ENCODE peak calls at places on chromosomes 12 and 14, in four cellular contexts. V, W, L and O are unnamed samples.

GRCh38 chr12:7832059-7832696 is 40.5 kb downstream of the SLC2A14 start:
- DNase-seq in V (peak), W (peak), L (no peak), O (peak)

GRCh38 chr12:49827351-49828099 is 688 bp downstream of the NCKAP5L start:
- DNase-seq in W (peak), V (peak), L (no peak), O (peak)

GRCh38 chr12:105706321-105706972 is 376.0 kb downstream of the C12orf75 start:
- DNase-seq in L (no peak), W (no peak), V (no peak), O (no peak)

GRCh38 chr12:115871714-115872113 is 405.8 kb downstream of the MED13L start:
- DNase-seq in L (no peak), V (peak), W (peak), O (peak)

GRCh38 chr14:73142216-73142615 is 5.9 kb downstream of the PSEN1 start:
- DNase-seq in W (no peak), L (peak), V (no peak), O (no peak)

GRCh38 chr12:42482820-42483533 is 106.6 kb downstream of the PRICKLE1 start:
- DNase-seq in L (no peak), V (peak), W (peak), O (peak)

GRCh38 chr12:52977195-52977594 is 28.3 kb downstream of the KRT18 start:
- DNase-seq in L (no peak), V (no peak), W (no peak), O (no peak)

GRCh38 chr12:89183985-89184435 is 168.3 kb downstream of the DUSP6 start:
- DNase-seq in L (no peak), V (no peak), W (no peak), O (no peak)

GRCh38 chr14:94355191-94355794 is 32.2 kb upstream of the SERPINA6 start:
- DNase-seq in V (peak), L (no peak), W (no peak), O (no peak)

GRCh38 chr12:13981296-13981962 is at the start of gene GRIN2B:
- DNase-seq in L (no peak), W (no peak), V (no peak), O (peak)

GRCh38 chr12:50620050-50620974 is 115.5 kb downstream of the DIP2B start:
- DNase-seq in L (no peak), V (no peak), W (no peak), O (no peak)

GRCh38 chr12:117606024-117606423 is 244.6 kb upstream of the NOS1 start:
- DNase-seq in V (no peak), L (no peak), W (no peak), O (no peak)

GRCh38 chr12:123141615-123142517 is 9.0 kb downstream of the PITPNM2 start:
- DNase-seq in L (no peak), V (peak), W (no peak), O (no peak)

GRCh38 chr14:74979442-74980397 is 23.0 kb upstream of the EIF2B2 start:
- DNase-seq in V (no peak), L (no peak), W (no peak), O (peak)

GRCh38 chr14:21192447-21192822 is 36.6 kb upstream of the OR5AU1 start:
- DNase-seq in W (no peak), L (no peak), V (no peak), O (no peak)

GRCh38 chr12:39574785-39575497 is 44.7 kb downstream of the ABCD2 start:
- DNase-seq in V (no peak), W (no peak), L (no peak), O (no peak)

GRCh38 chr12:105393586-105393985 is 63.1 kb downstream of the C12orf75 start:
- DNase-seq in L (no peak), V (no peak), W (no peak), O (no peak)

GRCh38 chr12:12731178-12731577 is 14.0 kb downstream of the CDKN1B start:
- DNase-seq in W (no peak), V (no peak), L (no peak), O (no peak)

GRCh38 chr12:128798543-128799341 is 25.0 kb downstream of the SLC15A4 start:
- DNase-seq in L (no peak), V (no peak), W (no peak), O (no peak)

GRCh38 chr14:35821546-35822411 is 4.4 kb upstream of the BRMS1L start:
- DNase-seq in W (peak), L (no peak), V (peak), O (peak)

GRCh38 chr14:51395361-51395849 is 155.4 kb downstream of the TMX1 start:
- DNase-seq in L (no peak), W (no peak), V (no peak), O (no peak)

GRCh38 chr12:101552277-101552676 is 42.5 kb upstream of the MYBPC1 start:
- DNase-seq in W (no peak), V (no peak), L (no peak), O (no peak)

GRCh38 chr14:93269341-93270068 is 62.4 kb downstream of the UBR7 start:
- DNase-seq in L (no peak), V (peak), W (no peak), O (no peak)

DNA sequence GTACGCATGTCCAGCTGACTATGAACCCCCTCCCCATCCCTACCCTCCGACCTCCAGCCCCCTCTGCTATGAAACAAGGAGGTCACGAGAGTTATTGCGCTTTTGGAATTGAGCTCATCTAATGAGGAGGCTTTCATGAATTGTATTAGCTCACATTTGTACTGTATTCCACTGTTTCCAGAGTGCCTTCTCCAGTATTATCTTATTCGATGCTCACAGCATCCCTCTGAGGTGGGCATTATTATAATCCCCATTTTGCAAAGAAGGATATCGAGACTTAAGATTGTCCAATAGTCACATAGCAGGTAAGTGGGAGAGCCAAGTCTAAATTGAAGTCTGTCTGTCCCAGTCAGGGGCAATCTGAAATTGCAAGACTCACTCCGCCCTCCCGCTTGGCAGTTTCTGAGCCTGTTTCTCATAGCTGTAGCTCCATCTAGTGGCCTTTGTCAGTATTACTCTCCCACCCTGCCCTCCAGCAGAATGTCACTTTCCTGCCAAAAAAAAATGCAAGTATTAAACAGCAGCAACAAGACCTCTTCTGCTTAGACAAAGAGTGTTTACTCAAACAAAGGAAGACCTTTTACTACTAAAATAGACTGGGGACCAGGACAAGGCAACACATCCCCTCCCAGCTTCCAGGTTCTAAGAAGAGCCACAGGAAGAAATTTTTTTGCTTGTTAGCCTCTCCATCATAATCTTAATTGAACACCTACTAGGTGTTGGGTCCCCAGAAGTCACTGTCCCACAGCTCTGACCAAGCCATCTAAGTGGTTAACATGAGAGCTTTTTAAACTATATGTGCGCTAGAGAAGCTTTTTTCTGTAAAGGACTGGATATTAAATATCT is 48.6 kb upstream of the TMEM233 start:
- DNase-seq in V (peak), L (peak), W (peak), O (peak)
- TF ChIP-seq TARDBP in V (no peak), L (no peak), W (no peak), O (no peak)

DNA sequence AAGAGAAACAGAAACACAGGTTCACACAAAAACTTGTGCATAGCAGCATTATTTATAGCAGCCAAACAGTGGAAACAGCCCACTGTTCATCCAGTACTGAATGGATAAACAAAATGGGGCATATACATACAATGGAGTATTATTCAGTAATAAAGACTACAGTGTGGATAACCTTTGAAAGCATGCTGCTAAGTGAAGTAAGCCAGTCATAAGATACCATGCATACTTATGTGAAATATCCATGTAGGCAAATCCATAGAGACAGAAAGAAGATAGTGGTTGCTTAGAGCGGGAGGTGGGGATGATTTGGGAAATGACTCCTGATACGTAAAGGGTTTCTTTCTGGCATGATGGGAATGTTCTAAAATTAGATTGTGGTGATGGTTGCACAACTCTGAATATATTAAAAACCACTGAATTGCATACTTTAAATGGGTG is 99.4 kb downstream of the CRADD start:
- DNase-seq in L (no peak), W (no peak), V (no peak), O (no peak)
- TF ChIP-seq TARDBP in L (no peak), W (no peak), V (no peak), O (no peak)

GRCh38 chr12:86727151-86727550 is 471.0 kb upstream of the MGAT4C start:
- DNase-seq in V (no peak), W (no peak), L (no peak), O (peak)
- TF ChIP-seq TARDBP in V (no peak), W (no peak), L (no peak), O (no peak)

GRCh38 chr12:120639771-120640721 is at the start of gene CABP1:
- DNase-seq in V (peak), L (no peak), W (peak), O (peak)
- TF ChIP-seq TARDBP in V (no peak), L (no peak), W (no peak), O (no peak)

GRCh38 chr14:91152499-91152898 is 38.6 kb downstream of the DGLUCY start:
- DNase-seq in W (no peak), L (no peak), V (no peak), O (no peak)
- TF ChIP-seq TARDBP in W (no peak), L (no peak), V (no peak), O (no peak)

GRCh38 chr14:69654109-69654508 is 42.7 kb downstream of the SUSD6 start:
- DNase-seq in V (no peak), L (no peak), W (no peak), O (no peak)

GRCh38 chr14:69651653-69652052 is 40.3 kb downstream of the SUSD6 start:
- DNase-seq in V (no peak), L (no peak), W (no peak), O (no peak)

GRCh38 chr14:69652942-69653680 is 41.7 kb downstream of the SUSD6 start:
- DNase-seq in V (no peak), W (no peak), L (no peak), O (no peak)

GRCh38 chr14:69648480-69649414 is 37.4 kb downstream of the SUSD6 start:
- DNase-seq in L (peak), W (no peak), V (peak), O (no peak)

GRCh38 chr14:69650948-69651369 is 39.6 kb downstream of the SUSD6 start:
- DNase-seq in V (no peak), W (no peak), L (no peak), O (no peak)
- TF ChIP-seq TARDBP in V (no peak), W (no peak), L (no peak), O (no peak)

GRCh38 chr12:113090740-113091139 is 34.2 kb downstream of the DTX1 start:
- DNase-seq in W (no peak), L (no peak), V (no peak), O (no peak)
- TF ChIP-seq TARDBP in W (no peak), L (no peak), V (no peak), O (no peak)

GRCh38 chr14:29197557-29197956 is 431.0 kb downstream of the FOXG1 start:
- DNase-seq in W (no peak), V (no peak), L (no peak), O (no peak)
- TF ChIP-seq TARDBP in W (no peak), V (no peak), L (no peak), O (no peak)

GRCh38 chr12:85740190-85740589 is 96.0 kb downstream of the RASSF9 start:
- DNase-seq in W (no peak), L (no peak), V (no peak), O (no peak)
- TF ChIP-seq TARDBP in W (no peak), L (no peak), V (no peak), O (no peak)

DNA sequence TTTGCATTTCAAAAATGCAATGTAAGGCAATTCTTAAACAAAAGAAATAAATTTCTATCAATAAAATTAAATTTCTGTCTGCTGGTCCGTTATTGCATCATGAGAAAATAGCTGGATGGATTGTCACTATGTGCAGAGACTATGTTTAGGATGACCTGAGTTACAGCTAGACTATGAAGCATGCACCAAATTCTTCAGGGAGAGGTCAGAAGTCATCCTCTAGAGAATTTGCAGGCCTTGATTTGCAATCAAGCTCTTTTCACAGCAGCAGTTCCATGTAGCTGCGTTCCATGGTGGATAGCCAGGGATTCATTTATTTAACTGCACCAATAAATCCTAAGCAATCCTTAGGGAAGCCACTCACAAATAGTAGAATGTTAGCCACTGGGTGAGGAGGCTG is 253.7 kb downstream of the MSRB3 start:
- DNase-seq in L (no peak), W (no peak), V (no peak), O (no peak)
- TF ChIP-seq TARDBP in L (no peak), W (no peak), V (no peak), O (no peak)